ENCODE peak calls at places on chromosomes 4 and X, in five cellular contexts. Y, S, G, X and R are unnamed samples.

GRCh38 chr4:81839347-81840042 is 367.8 kb upstream of the RASGEF1B start:
- DNase-seq in S (no peak), X (no peak), G (no peak), Y (no peak), R (no peak)

GRCh38 chr4:147578057-147578476 is 39.1 kb upstream of the TMEM184C start:
- DNase-seq in G (no peak), X (no peak), Y (no peak), S (no peak), R (no peak)

GRCh38 chrX:119095936-119096335 is 23.1 kb downstream of the CT47C1 start:
- DNase-seq in X (no peak), G (no peak), Y (no peak), S (no peak), R (no peak)

GRCh38 chrX:9279271-9279596 is 185.6 kb upstream of the TBL1X start:
- DNase-seq in Y (no peak), X (no peak), S (no peak), G (no peak), R (no peak)

GRCh38 chr4:165294907-165295306 is 32.6 kb upstream of the MSMO1 start:
- DNase-seq in S (no peak), G (no peak), Y (no peak), X (peak; percentile 7), R (peak; percentile 17)

GRCh38 chr4:20252656-20253271 is 1.1 kb downstream of the SLIT2 start:
- DNase-seq in G (peak; percentile 62), Y (peak; percentile 75), X (no peak), S (peak; percentile 40), R (no peak)

GRCh38 chr4:71251266-71251665 is 87.6 kb upstream of the SLC4A4 start:
- DNase-seq in Y (no peak), G (no peak), X (no peak), S (no peak), R (no peak)

GRCh38 chr4:124334119-124334518 is 378.4 kb downstream of the ANKRD50 start:
- DNase-seq in S (peak; percentile 39), Y (no peak), X (peak; percentile 6), G (no peak), R (no peak)

GRCh38 chrX:113868169-113868568 is 715.7 kb upstream of the HTR2C start:
- DNase-seq in S (no peak), Y (no peak), G (no peak), X (peak; percentile 53), R (no peak)

GRCh38 chr4:106032851-106033286 is 137.6 kb downstream of the NPNT start:
- DNase-seq in G (no peak), S (no peak), X (no peak), Y (no peak), R (no peak)

GRCh38 chr4:7165874-7166201 is 26.5 kb upstream of the SORCS2 start:
- DNase-seq in X (no peak), Y (peak; percentile 62), G (no peak), S (no peak), R (no peak)

GRCh38 chr4:185542626-185543336 is 7.5 kb upstream of the PDLIM3 start:
- DNase-seq in S (no peak), Y (no peak), G (peak; percentile 53), X (no peak), R (no peak)

GRCh38 chr4:53507671-53508286 is 83.5 kb downstream of the LNX1 start:
- DNase-seq in X (no peak), S (no peak), G (no peak), Y (peak; percentile 76), R (no peak)

GRCh38 chr4:182825786-182826185 is 91.4 kb downstream of the DCTD start:
- DNase-seq in Y (no peak), X (no peak), G (peak; percentile 44), S (no peak), R (no peak)

GRCh38 chr4:15811703-15812325 is 33.7 kb downstream of the CD38 start:
- DNase-seq in S (no peak), X (no peak), G (no peak), Y (no peak), R (no peak)

GRCh38 chrX:135436456-135436855 is 14.7 kb downstream of the SMIM10L2A start:
- DNase-seq in S (no peak), G (no peak), Y (peak; percentile 28), X (no peak), R (no peak)

GRCh38 chr4:138055890-138056289 is 186.3 kb downstream of the SLC7A11 start:
- DNase-seq in G (no peak), S (no peak), X (no peak), Y (no peak), R (no peak)

GRCh38 chr4:153345011-153345981 is 808 bp downstream of the MND1 start:
- DNase-seq in G (no peak), Y (peak; percentile 73), X (peak; percentile 89), S (peak; percentile 70), R (peak; percentile 53)

GRCh38 chr4:143375326-143376073 is 38.8 kb downstream of the GAB1 start:
- DNase-seq in X (peak; percentile 15), G (no peak), Y (no peak), S (no peak), R (no peak)

GRCh38 chr4:44674471-44674870 is 3.7 kb upstream of the GUF1 start:
- DNase-seq in S (no peak), Y (no peak), G (no peak), X (no peak), R (no peak)

GRCh38 chr4:44684648-44685047 is 6.4 kb downstream of the GUF1 start:
- DNase-seq in G (no peak), X (no peak), Y (no peak), S (no peak), R (no peak)

GRCh38 chr4:44678094-44679023 is at the start of gene GUF1:
- DNase-seq in Y (peak; percentile 96), S (peak; percentile 78), G (peak; percentile 91), X (peak; percentile 88), R (peak; percentile 92)

DNA sequence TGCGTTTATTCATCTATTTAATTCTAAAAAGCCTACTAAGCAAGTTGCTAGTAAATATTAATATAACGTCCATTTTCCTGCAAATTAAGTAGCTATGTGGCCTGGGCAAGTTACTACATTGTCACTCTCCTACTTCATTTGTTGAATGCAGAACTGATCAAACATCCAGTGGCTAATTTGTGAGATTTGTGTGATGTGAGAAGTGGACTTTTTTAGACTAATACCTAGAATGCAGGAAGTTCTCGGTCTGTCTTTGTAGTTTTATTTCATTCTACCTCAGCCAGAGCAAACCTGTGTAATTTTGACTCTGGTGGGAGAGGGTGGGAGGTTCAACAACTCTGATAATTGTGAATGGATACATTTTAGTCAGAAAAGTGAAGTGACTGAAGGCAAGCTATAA is 840 bp downstream of the GUF1 start:
- DNase-seq in Y (no peak), G (no peak), S (no peak), X (no peak), R (no peak)
- H3K27ac ChIP-seq in Y (no peak overlapping the region), G (peak overlapping the region; percentile 91), S (no peak overlapping the region), X (peak overlapping the region; percentile 86), R (peak overlapping the region; percentile 91)

GRCh38 chr4:110639207-110640092 is 16.6 kb upstream of the PITX2 start:
- DNase-seq in X (no peak), G (no peak), Y (no peak), S (no peak), R (no peak)

GRCh38 chr4:110644008-110644407 is 21.1 kb upstream of the PITX2 start:
- DNase-seq in S (no peak), X (no peak), G (no peak), Y (no peak), R (no peak)

GRCh38 chr4:110643096-110643495 is 20.2 kb upstream of the PITX2 start:
- DNase-seq in Y (no peak), S (no peak), X (no peak), G (no peak), R (no peak)

GRCh38 chr4:110640608-110641007 is 17.7 kb upstream of the PITX2 start:
- DNase-seq in Y (no peak), G (no peak), X (no peak), S (no peak), R (no peak)

GRCh38 chr4:110641218-110641617 is 18.3 kb upstream of the PITX2 start:
- DNase-seq in S (no peak), X (no peak), G (no peak), Y (no peak), R (no peak)
- H3K4me1 ChIP-seq in S (peaks cover 10% of the 10 kb centered on the region), X (no peaks in the 10 kb centered on the region), G (no peaks in the 10 kb centered on the region), Y (no peaks in the 10 kb centered on the region), R (no peaks in the 10 kb centered on the region)

GRCh38 chr4:35800669-35801068 is 443.6 kb downstream of the ARAP2 start:
- DNase-seq in X (no peak), S (no peak), G (peak; percentile 33), Y (peak; percentile 43), R (no peak)

GRCh38 chr4:35802644-35803043 is 441.7 kb downstream of the ARAP2 start:
- DNase-seq in Y (peak; percentile 49), G (no peak), S (no peak), X (no peak), R (no peak)
- H3K27ac ChIP-seq in Y (no peak overlapping the region), G (no peak overlapping the region), S (no peak overlapping the region), X (no peak overlapping the region), R (no peak overlapping the region)

DNA sequence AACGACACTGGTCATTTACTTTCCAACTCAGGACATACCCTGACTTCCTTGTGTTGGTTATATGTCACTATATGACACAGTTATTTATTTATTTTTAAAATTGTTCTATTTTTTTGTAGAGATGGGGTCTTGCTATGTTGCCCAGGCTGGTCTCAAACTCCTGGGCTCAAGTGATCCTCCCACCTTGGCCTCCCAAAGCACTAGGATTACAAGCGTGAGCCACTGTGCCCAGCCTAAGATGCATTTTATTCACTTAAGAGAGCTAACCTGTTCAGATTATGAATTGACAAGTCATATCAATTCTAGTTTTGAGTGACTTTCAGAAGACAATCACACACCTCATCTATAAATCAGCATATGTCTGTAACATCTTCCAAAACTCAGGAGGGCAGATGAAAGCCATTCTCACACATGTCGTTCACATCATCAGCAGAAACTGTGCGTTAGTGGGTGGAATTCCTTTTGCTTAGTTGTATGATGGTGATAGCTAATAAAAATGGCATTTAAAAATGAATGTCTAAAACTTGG is 9.4 kb upstream of the RHOH start:
- DNase-seq in S (no peak), X (no peak), G (no peak), Y (no peak), R (no peak)
- H3K4me1 ChIP-seq in S (peaks cover 3% of the 10 kb centered on the region), X (peaks cover 68% of the 10 kb centered on the region), G (no peaks in the 10 kb centered on the region), Y (no peaks in the 10 kb centered on the region), R (peaks cover 48% of the 10 kb centered on the region)

DNA sequence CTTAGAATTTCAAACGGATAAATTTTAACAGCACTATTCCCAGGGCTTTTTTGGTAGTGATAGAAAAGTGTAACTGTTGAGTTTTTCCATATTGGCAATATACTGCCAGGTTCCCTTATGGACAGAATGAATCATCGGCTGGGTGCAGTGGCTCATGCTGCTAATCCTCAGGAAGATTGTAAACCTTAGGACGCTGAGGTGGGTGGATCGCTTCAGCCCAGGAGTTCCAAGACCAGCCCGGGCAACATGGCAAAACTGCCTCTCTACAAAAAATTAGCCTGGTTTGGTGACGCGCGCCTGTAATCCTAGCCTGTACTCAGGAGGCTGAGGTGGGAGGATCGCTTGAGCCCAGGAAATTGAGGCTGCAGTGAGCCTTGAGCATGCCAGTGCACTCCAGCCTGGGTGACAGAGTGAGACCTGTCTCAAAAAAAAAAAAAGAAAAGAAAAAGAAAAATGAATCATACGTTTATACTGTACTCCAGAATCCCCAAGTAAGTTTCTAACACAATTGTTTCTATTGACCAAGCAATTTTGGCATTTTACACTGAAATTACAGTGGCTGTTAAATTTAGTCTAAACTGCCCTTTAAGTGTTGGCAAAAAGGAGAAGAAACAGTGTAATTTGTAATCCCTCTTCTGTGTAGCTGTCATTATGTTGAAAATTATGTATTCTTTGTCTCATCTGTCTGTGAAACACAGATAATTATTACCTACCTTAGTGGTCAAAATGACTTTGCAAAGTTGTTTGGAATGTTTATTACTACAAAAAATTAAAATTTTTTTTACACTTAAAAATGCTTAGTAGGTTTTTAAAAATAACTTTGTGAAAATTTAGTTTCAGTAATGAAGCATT is 1.8 kb downstream of the SLC30A9 start:
- DNase-seq in Y (no peak), G (no peak), S (no peak), X (no peak), R (no peak)
- H3K27ac ChIP-seq in Y (no peak overlapping the region), G (no peak overlapping the region), S (no peak overlapping the region), X (no peak overlapping the region), R (no peak overlapping the region)

GRCh38 chrX:107683124-107683895 is 55.0 kb downstream of the PRPS1 start:
- DNase-seq in Y (no peak), S (no peak), X (no peak), G (no peak), R (no peak)
- H3K4me1 ChIP-seq in Y (peaks cover 11% of the 10 kb centered on the region), S (no peaks in the 10 kb centered on the region), X (no peaks in the 10 kb centered on the region), G (no peaks in the 10 kb centered on the region), R (peaks cover 56% of the 10 kb centered on the region)